ENCODE peak calls at places on chromosomes 12 and 14, in eight cellular contexts. E, B, H, Y, J, P, I and A are unnamed samples.

GRCh38 chr14:40417777-40418401 is 985.7 kb upstream of the FBXO33 start:
- DNase-seq in J (no peak), P (peak), E (peak), B (no peak), H (no peak), Y (peak), I (no peak), A (no peak)

GRCh38 chr14:96011131-96011530 is 28.0 kb upstream of the C14orf132 start:
- DNase-seq in Y (no peak), B (no peak), H (no peak), P (no peak), E (no peak), J (no peak), I (no peak), A (no peak)

GRCh38 chr12:100555722-100556121 is 17.8 kb upstream of the GAS2L3 start:
- DNase-seq in Y (no peak), I (peak), B (no peak), E (no peak), H (no peak), J (no peak), P (no peak), A (no peak)

GRCh38 chr12:113700943-113701342 is 229.3 kb upstream of the LHX5 start:
- DNase-seq in E (no peak), H (no peak), Y (peak), B (no peak), P (no peak), I (no peak), J (no peak), A (no peak)

GRCh38 chr12:127588224-127588623 is 678.7 kb upstream of the TMEM132C start:
- DNase-seq in J (no peak), E (no peak), H (no peak), P (no peak), I (peak), B (no peak), Y (no peak), A (no peak)

GRCh38 chr12:1917172-1918070 is 1.0 kb downstream of the CACNA2D4 start:
- DNase-seq in Y (no peak), B (peak), P (peak), H (peak), E (no peak), I (peak), J (no peak), A (peak)

GRCh38 chr12:89411846-89412245 is 59.5 kb upstream of the DUSP6 start:
- DNase-seq in Y (no peak), J (no peak), I (no peak), E (no peak), B (no peak), H (no peak), P (no peak), A (no peak)

GRCh38 chr14:76195003-76195402 is 43.3 kb downstream of the GPATCH2L start:
- DNase-seq in H (no peak), P (no peak), I (no peak), B (no peak), E (no peak), Y (no peak), J (no peak), A (no peak)

GRCh38 chr12:10143205-10143604 is 13.2 kb upstream of the CLEC7A start:
- DNase-seq in Y (no peak), E (no peak), B (no peak), P (no peak), J (no peak), H (no peak), I (no peak), A (no peak)

GRCh38 chr12:3342051-3342450 is 149.0 kb upstream of the PRMT8 start:
- DNase-seq in J (no peak), P (peak), E (no peak), H (no peak), B (peak), I (peak), Y (peak), A (no peak)

GRCh38 chr14:68824517-68825347 is 31.9 kb upstream of the ZFP36L1 start:
- DNase-seq in P (peak), J (no peak), Y (peak), E (peak), B (peak), H (no peak), I (peak), A (peak)

GRCh38 chr12:98644433-98644711 is 216 bp downstream of the IKBIP start:
- DNase-seq in H (no peak), Y (peak), P (peak), J (no peak), B (no peak), I (no peak), E (no peak), A (no peak)

GRCh38 chr12:93466625-93467350 is 526 bp upstream of the MRPL42 start:
- DNase-seq in B (peak), P (no peak), Y (no peak), E (no peak), H (no peak), J (no peak), I (no peak), A (no peak)

GRCh38 chr14:93286212-93286890 is 46.5 kb downstream of the BTBD7 start:
- DNase-seq in E (no peak), I (no peak), Y (peak), J (no peak), P (no peak), B (no peak), H (no peak), A (no peak)

GRCh38 chr12:51307655-51308593 is 16.1 kb downstream of the BIN2 start:
- DNase-seq in Y (peak), H (no peak), E (no peak), I (no peak), J (no peak), P (no peak), B (no peak), A (no peak)

GRCh38 chr12:1544991-1545700 is 49.2 kb downstream of the FBXL14 start:
- DNase-seq in J (no peak), I (peak), P (no peak), E (no peak), B (no peak), Y (peak), H (peak), A (no peak)

GRCh38 chr14:101147848-101148247 is 244.3 kb upstream of the RTL1 start:
- DNase-seq in B (no peak), H (no peak), P (no peak), J (no peak), Y (no peak), E (no peak), I (no peak), A (no peak)

GRCh38 chr14:87529081-87529480 is 463.9 kb downstream of the GALC start:
- DNase-seq in I (no peak), J (no peak), Y (no peak), H (no peak), B (no peak), P (no peak), E (no peak), A (no peak)
- TF ChIP-seq EP300 in I (no peak), J (no peak), Y (no peak), H (no peak), B (no peak), P (no peak), E (no peak), A (no peak)

DNA sequence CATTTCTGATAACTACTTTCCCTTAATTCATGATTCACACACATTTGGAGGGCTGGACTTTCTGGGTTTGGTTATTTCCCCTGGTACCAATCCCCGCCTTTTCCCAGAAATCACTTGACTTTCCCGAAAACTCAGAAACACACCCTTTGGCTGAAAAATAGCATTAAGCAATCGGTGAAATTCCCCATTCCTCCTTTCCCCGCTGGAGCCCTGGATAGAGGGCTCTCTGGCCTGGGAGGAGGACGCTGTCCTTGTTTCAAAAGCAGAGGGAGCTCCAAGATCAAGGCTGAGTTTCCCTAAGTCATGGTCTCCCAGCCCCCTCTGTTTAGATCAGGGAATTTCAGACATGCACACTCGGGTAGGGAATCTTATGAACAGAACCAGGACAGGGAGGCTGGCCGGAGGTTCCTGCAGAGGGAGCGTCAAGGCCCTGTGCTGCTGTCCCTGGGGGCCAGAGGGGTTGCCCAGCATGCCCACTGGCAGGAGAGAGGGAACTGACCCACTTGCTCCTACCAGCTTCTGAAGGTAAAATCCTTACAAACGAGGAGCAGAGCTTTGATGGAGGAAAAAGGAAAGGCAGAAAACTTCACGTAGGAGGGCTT is at the start of gene C1S:
- DNase-seq in Y (peak), E (peak), J (no peak), P (peak), H (peak), I (peak), B (peak), A (peak)
- TF ChIP-seq POLR2A in Y (peak), E (no peak), J (no peak), P (peak), H (peak), I (peak), B (peak), A (peak)

GRCh38 chr12:4388032-4388431 is 8.5 kb upstream of the FGF23 start:
- DNase-seq in H (no peak), P (no peak), B (no peak), J (no peak), I (no peak), Y (no peak), E (no peak), A (no peak)
- H3K27ac ChIP-seq in H (no peak), P (no peak), B (no peak), J (no peak), I (no peak), Y (no peak), E (no peak), A (no peak)

DNA sequence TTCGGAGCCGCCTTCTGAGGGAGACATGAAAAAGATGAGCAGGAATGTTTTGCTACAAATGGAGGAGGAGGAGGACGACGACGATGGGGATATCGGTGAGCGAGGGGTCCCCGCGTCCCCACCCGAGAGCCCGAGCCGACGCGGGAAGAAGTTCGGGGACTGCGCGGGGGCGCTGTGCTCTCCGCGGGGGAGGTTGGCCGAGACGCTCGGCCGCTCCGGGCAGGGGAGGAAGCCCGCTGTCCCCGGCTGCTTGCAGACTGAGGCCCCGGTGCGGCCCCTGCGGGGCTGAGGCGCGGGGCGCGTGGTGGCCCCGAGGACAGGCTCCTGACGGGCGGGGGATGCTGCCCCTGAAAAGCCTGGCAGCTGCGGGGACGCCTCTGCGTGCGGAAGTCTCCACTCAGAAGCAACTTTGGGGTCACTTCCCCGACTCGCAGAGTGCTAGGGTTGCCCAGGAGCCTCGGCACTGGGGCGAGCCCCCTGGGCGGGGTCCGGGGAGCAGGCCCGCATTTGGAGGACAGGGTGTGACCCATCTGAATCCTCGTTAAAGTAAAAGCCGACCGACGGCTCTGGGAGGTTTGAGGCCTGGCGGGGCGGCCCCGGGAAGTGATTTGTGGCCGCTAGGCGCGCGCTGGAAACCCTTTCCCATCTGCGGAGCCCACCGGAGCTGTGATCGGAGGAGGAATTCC is 545 bp downstream of the ANO6 start:
- DNase-seq in E (peak), J (no peak), H (peak), B (peak), I (peak), Y (peak), P (peak), A (peak)
- TF ChIP-seq EP300 in E (no peak), J (no peak), H (no peak), B (no peak), I (no peak), Y (no peak), P (no peak), A (no peak)

GRCh38 chr12:44571031-44571550 is 305.0 kb downstream of the NELL2 start:
- DNase-seq in P (no peak), J (no peak), E (no peak), H (no peak), Y (no peak), B (no peak), I (no peak), A (no peak)
- TF ChIP-seq POLR2A in P (no peak), J (no peak), E (no peak), H (no peak), Y (no peak), B (no peak), I (no peak), A (no peak)

GRCh38 chr12:119666226-119666808 is 1.6 kb upstream of the PRKAB1 start:
- DNase-seq in E (no peak), B (no peak), P (no peak), H (no peak), I (no peak), Y (no peak), J (no peak), A (no peak)

GRCh38 chr12:119665164-119665929 is 2.6 kb upstream of the PRKAB1 start:
- DNase-seq in H (no peak), B (no peak), Y (no peak), J (no peak), P (no peak), E (no peak), I (no peak), A (no peak)

GRCh38 chr12:119661882-119662281 is 6.1 kb upstream of the PRKAB1 start:
- DNase-seq in Y (no peak), B (no peak), P (no peak), J (no peak), E (no peak), I (no peak), H (no peak), A (no peak)

GRCh38 chr12:119666900-119667576 is 895 bp upstream of the PRKAB1 start:
- DNase-seq in I (no peak), B (no peak), E (no peak), Y (no peak), P (no peak), H (no peak), J (peak), A (no peak)

GRCh38 chr12:119664642-119665041 is 3.3 kb upstream of the PRKAB1 start:
- DNase-seq in B (no peak), J (no peak), P (no peak), E (no peak), H (no peak), I (no peak), Y (no peak), A (no peak)
- H3K27ac ChIP-seq in B (no peak), J (no peak), P (no peak), E (no peak), H (no peak), I (no peak), Y (no peak), A (no peak)

GRCh38 chr14:63204407-63205280 is at the start of gene RHOJ:
- DNase-seq in E (peak), I (peak), P (no peak), B (peak), J (no peak), H (no peak), Y (no peak), A (peak)
- TF ChIP-seq EP300 in E (no peak), I (peak), P (no peak), B (no peak), J (no peak), H (no peak), Y (no peak), A (no peak)

DNA sequence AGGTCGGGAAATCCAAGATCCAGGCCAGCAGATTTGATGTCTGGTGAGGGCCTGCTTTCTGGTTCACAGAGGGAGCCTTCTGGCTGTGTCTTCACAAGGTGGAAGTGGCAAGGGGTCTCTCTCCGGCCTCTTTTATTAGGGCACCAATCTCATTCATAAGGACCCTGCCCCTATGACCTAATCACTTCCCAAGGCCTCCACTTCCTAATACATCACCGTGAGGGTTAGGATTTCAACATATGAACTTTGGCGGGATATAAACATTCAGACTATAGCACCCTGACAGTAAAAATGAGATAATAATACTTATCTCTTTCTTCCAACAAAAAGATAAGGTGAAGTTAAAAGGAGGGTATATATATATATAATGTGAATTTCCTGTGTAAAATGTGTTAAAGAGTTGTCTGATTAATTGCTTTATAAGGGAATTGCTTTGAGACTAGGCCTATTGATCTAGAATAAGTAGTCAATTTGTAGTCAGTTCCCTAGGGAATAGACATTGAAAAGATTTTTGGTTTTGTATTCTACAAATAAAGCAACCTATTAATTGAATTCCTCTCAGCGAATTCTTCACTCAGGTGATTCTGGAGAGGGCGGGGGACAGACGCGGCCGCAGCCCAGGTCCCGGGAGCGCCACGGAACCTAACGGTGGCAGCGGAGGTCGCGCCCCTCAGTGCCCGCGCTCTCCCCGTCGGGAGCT is 516 bp upstream of the LGALS3 start:
- DNase-seq in Y (no peak), H (no peak), P (no peak), I (no peak), E (no peak), J (no peak), B (no peak), A (no peak)
- TF ChIP-seq POLR2A in Y (no peak), H (no peak), P (no peak), I (no peak), E (no peak), J (no peak), B (no peak), A (peak)